ENCODE peak calls at places on chromosomes 12 and 14, in ten cellular contexts. H is effector CD8-positive, alpha-beta T cell; A is stimulated activated CD4-positive, alpha-beta T cell treated with anti-CD3 and anti-CD28 coated beads, Interleukin-15, amount 100 ng/mL, for 24 hours; S is activated T-helper 1 cell treated with Interleukin-2 at 50 U/mL for 16 hours; N is prostate gland; U is T follicular helper cell; X is CD4-positive, alpha-beta memory T cell; M is cerebellum; I is Kasumi-1; K is NB4. T is an unnamed sample.

GRCh38 chr14:24213866-24214652 is 771 bp upstream of the CHMP4A start:
- DNase-seq in X (no peak), S (no peak), N (no peak), U (no peak), K (no peak), H (no peak), I (no peak), A (no peak), M (no peak), T (no peak)

GRCh38 chr12:5186715-5187114 is 143.0 kb downstream of the KCNA5 start:
- DNase-seq in M (no peak), I (no peak), K (no peak), U (no peak), X (no peak), S (no peak), N (no peak), H (no peak), A (no peak), T (no peak)

GRCh38 chr12:114611145-114612018 is 72.6 kb downstream of the TBX3 start:
- DNase-seq in M (no peak), S (no peak), X (no peak), K (no peak), I (no peak), A (no peak), U (no peak), H (no peak), N (peak; percentile 31), T (no peak)

GRCh38 chr12:6038160-6038559 is 86.3 kb downstream of the VWF start:
- DNase-seq in N (no peak), S (no peak), H (no peak), M (no peak), K (peak; percentile 89), U (no peak), I (peak; percentile 51), A (peak; percentile 62), X (peak; percentile 24), T (peak; percentile 86)

GRCh38 chr14:73796881-73797539 is 54.6 kb upstream of the PTGR2 start:
- DNase-seq in H (no peak), U (no peak), I (no peak), X (no peak), A (no peak), N (no peak), S (no peak), M (no peak), K (no peak), T (no peak)

GRCh38 chr14:54623279-54624004 is 56.5 kb downstream of the SAMD4A start:
- DNase-seq in U (no peak), H (no peak), S (no peak), N (no peak), X (no peak), K (no peak), I (no peak), M (no peak), A (no peak), T (no peak)

GRCh38 chr14:65506801-65507200 is 94.3 kb downstream of the FUT8 start:
- DNase-seq in K (no peak), X (no peak), U (no peak), I (no peak), A (no peak), H (no peak), M (no peak), N (no peak), S (no peak), T (peak; percentile 29)

GRCh38 chr14:60093606-60094005 is 1.9 kb downstream of the PCNX4 start:
- DNase-seq in H (no peak), A (no peak), U (no peak), M (no peak), N (no peak), X (no peak), K (peak; percentile 55), I (peak; percentile 34), S (no peak), T (no peak)

GRCh38 chr12:50249464-50250229 is 33.7 kb downstream of the LIMA1 start:
- DNase-seq in K (no peak), H (no peak), X (no peak), A (no peak), M (no peak), N (no peak), U (no peak), S (no peak), I (no peak), T (no peak)

T was measured in osteoblast.